ENCODE peak calls at places on chromosome 11, in five cellular contexts. G, J, I, T and F are unnamed samples.

GRCh38 chr11:46353706-46354105 is 6.4 kb downstream of the DGKZ start:
- DNase-seq in G (no peak), J (no peak), I (no peak), T (no peak), F (no peak)

GRCh38 chr11:7688238-7688826 is 15.0 kb upstream of the CYB5R2 start:
- DNase-seq in G (no peak), J (no peak), I (no peak), T (peak), F (peak)

GRCh38 chr11:2794419-2794795 is 91.2 kb downstream of the CDKN1C start:
- DNase-seq in G (no peak), J (peak), I (no peak), T (no peak), F (no peak)

GRCh38 chr11:78371221-78371899 is 46.3 kb downstream of the GAB2 start:
- DNase-seq in G (no peak), J (no peak), I (no peak), T (no peak), F (peak)

GRCh38 chr11:35146074-35146521 is 7.1 kb downstream of the CD44 start:
- DNase-seq in G (no peak), J (no peak), I (no peak), T (peak), F (no peak)

GRCh38 chr11:65362320-65362931 is 7.9 kb downstream of the TIGD3 start:
- DNase-seq in G (no peak), J (no peak), I (no peak), T (peak), F (no peak)

GRCh38 chr11:62737196-62737595 is 8.9 kb downstream of the TTC9C start:
- DNase-seq in G (no peak), J (no peak), I (no peak), T (no peak), F (no peak)

GRCh38 chr11:134025086-134025437 is 43.8 kb upstream of the JAM3 start:
- DNase-seq in G (no peak), J (no peak), I (peak), T (no peak), F (no peak)

GRCh38 chr11:64395545-64396078 is 36.6 kb downstream of the RPS6KA4 start:
- DNase-seq in G (no peak), J (no peak), I (no peak), T (no peak), F (no peak)

GRCh38 chr11:26778000-26778757 is 56.3 kb upstream of the SLC5A12 start:
- DNase-seq in G (no peak), J (no peak), I (no peak), T (peak), F (peak)

GRCh38 chr11:77205467-77206263 is 77.6 kb downstream of the MYO7A start:
- DNase-seq in G (no peak), J (no peak), I (no peak), T (no peak), F (no peak)

GRCh38 chr11:64996710-64997380 is at the start of gene BATF2:
- DNase-seq in G (no peak), J (no peak), I (peak), T (no peak), F (peak)

GRCh38 chr11:79466411-79466810 is 25.6 kb upstream of the TENM4 start:
- DNase-seq in G (peak), J (no peak), I (no peak), T (no peak), F (no peak)

GRCh38 chr11:68146704-68147474 is 25.7 kb upstream of the CHKA start:
- DNase-seq in G (no peak), J (no peak), I (no peak), T (no peak), F (no peak)

GRCh38 chr11:19185516-19186052 is 16.2 kb downstream of the CSRP3 start:
- DNase-seq in G (no peak), J (no peak), I (no peak), T (no peak), F (no peak)

GRCh38 chr11:62553839-62554361 is 7.3 kb upstream of the AHNAK start:
- DNase-seq in G (peak), J (no peak), I (no peak), T (no peak), F (no peak)

GRCh38 chr11:1397146-1397861 is 7.6 kb downstream of the BRSK2 start:
- DNase-seq in G (no peak), J (no peak), I (no peak), T (no peak), F (no peak)

GRCh38 chr11:46363455-46363920 is 16.2 kb downstream of the DGKZ start:
- DNase-seq in G (no peak), J (no peak), I (no peak), T (no peak), F (no peak)

GRCh38 chr11:76808996-76809395 is 25.8 kb downstream of the TSKU start:
- DNase-seq in G (no peak), J (no peak), I (no peak), T (no peak), F (no peak)

GRCh38 chr11:57776101-57776511 is 14.5 kb downstream of the CTNND1 start:
- DNase-seq in G (no peak), J (no peak), I (no peak), T (no peak), F (no peak)

GRCh38 chr11:121534131-121535093 is 81.6 kb upstream of the SORL1-AS1 start:
- DNase-seq in G (peak), J (no peak), I (no peak), T (no peak), F (peak)

GRCh38 chr11:61820174-61820573 is 3.4 kb upstream of the FADS1 start:
- DNase-seq in G (no peak), J (no peak), I (no peak), T (no peak), F (no peak)

GRCh38 chr11:124086447-124086846 is 28.8 kb upstream of the VWA5A start:
- DNase-seq in G (no peak), J (no peak), I (no peak), T (no peak), F (no peak)

GRCh38 chr11:58934945-58935513 is 4.3 kb upstream of the GLYATL1 start:
- DNase-seq in G (no peak), J (no peak), I (no peak), T (no peak), F (no peak)

GRCh38 chr11:112049777-112050176 is 24.0 kb downstream of the PIH1D2 start:
- DNase-seq in G (no peak), J (no peak), I (no peak), T (no peak), F (no peak)

GRCh38 chr11:44939673-44940072 is 11.0 kb downstream of the TP53I11 start:
- DNase-seq in G (no peak), J (no peak), I (no peak), T (no peak), F (no peak)

GRCh38 chr11:32960553-32961164 is 55.0 kb upstream of the DEPDC7 start:
- DNase-seq in G (peak), J (no peak), I (no peak), T (peak), F (peak)